ENCODE peak calls at places on chromosomes 4 and X, in nine cellular contexts. L is immature natural killer cell, X is Karpas-422, Y is ureter, U is RKO, Q is psoas muscle, A is EL, N is T-helper 2 cell, T is NCI-H1436. F is an unnamed sample.

GRCh38 chr4:136392576-136392975 is 1139.7 kb downstream of the PCDH18 start:
- DNase-seq in T (no peak), Q (no peak), Y (no peak), U (peak; percentile 16), L (no peak), X (no peak), N (no peak), A (peak; percentile 31), F (peak; percentile 5)

GRCh38 chr4:54333657-54334056 is 104.6 kb downstream of the PDGFRA start:
- DNase-seq in X (no peak), Q (no peak), A (no peak), N (no peak), U (no peak), L (no peak), T (no peak), Y (no peak), F (no peak)

GRCh38 chrX:23904096-23904495 is 3.6 kb downstream of the APOO start:
- DNase-seq in Y (no peak), Q (no peak), A (no peak), L (no peak), U (peak; percentile 11), N (no peak), X (peak; percentile 62), T (no peak), F (no peak)

GRCh38 chrX:74449322-74449936 is 28.1 kb downstream of the SLC16A2 start:
- DNase-seq in U (no peak), N (peak; percentile 12), X (no peak), A (no peak), Q (no peak), L (no peak), T (no peak), Y (no peak), F (no peak)

GRCh38 chr4:34105311-34105710 is 2139.0 kb downstream of the ARAP2 start:
- DNase-seq in T (no peak), N (no peak), Q (no peak), X (no peak), Y (no peak), U (no peak), L (no peak), A (no peak), F (no peak)

GRCh38 chrX:152020895-152021294 is 46.4 kb upstream of the GABRE start:
- DNase-seq in L (no peak), U (peak; percentile 5), A (no peak), Q (no peak), Y (no peak), X (no peak), N (no peak), T (no peak), F (no peak)

GRCh38 chrX:151753313-151754041 is 18.9 kb downstream of the CNGA2 start:
- DNase-seq in L (no peak), Y (peak; percentile 61), T (peak; percentile 39), X (peak; percentile 75), Q (peak; percentile 68), U (peak; percentile 41), A (peak; percentile 48), N (peak; percentile 7), F (peak; percentile 34)

GRCh38 chrX:136711147-136711546 is 63.2 kb downstream of the CD40LG start:
- DNase-seq in L (no peak), U (peak; percentile 22), T (no peak), Y (peak; percentile 52), X (peak; percentile 43), A (peak; percentile 34), Q (peak; percentile 67), N (peak; percentile 16), F (peak; percentile 31)

GRCh38 chr4:24973471-24974251 is 57.1 kb downstream of the LGI2 start:
- DNase-seq in U (no peak), L (no peak), N (no peak), Q (peak; percentile 75), A (peak; percentile 59), X (no peak), Y (peak; percentile 50), T (no peak), F (peak; percentile 4)

GRCh38 chr4:108114503-108114902 is 54.2 kb downstream of the LEF1 start:
- DNase-seq in T (no peak), Y (no peak), X (no peak), A (no peak), Q (no peak), U (no peak), L (no peak), N (no peak), F (no peak)

GRCh38 chr4:98260047-98260578 is 1.1 kb upstream of the RAP1GDS1 start:
- DNase-seq in Q (peak; percentile 69), T (no peak), N (peak; percentile 31), X (peak; percentile 63), U (peak; percentile 51), L (no peak), A (peak; percentile 47), Y (peak; percentile 68), F (no peak)

GRCh38 chr4:60013458-60013857 is 1186.7 kb upstream of the ADGRL3 start:
- DNase-seq in Y (no peak), Q (no peak), A (no peak), N (no peak), L (no peak), U (no peak), T (no peak), X (no peak), F (no peak)

GRCh38 chr4:2732526-2732925 is 23.6 kb downstream of the TNIP2 start:
- DNase-seq in Q (no peak), Y (no peak), X (no peak), A (no peak), U (no peak), N (no peak), T (no peak), L (no peak), F (no peak)

GRCh38 chr4:67288964-67289363 is 256.3 kb downstream of the CENPC start:
- DNase-seq in T (peak; percentile 13), U (peak; percentile 22), N (peak; percentile 22), L (no peak), Y (no peak), Q (no peak), A (peak; percentile 28), X (peak; percentile 86), F (no peak)

GRCh38 chrX:122567911-122568310 is 616.2 kb upstream of the GRIA3 start:
- DNase-seq in T (no peak), N (no peak), X (no peak), L (no peak), U (no peak), Y (no peak), Q (no peak), A (peak; percentile 21), F (no peak)

GRCh38 chr4:98185279-98185678 is 42.0 kb upstream of the STPG2 start:
- DNase-seq in X (no peak), Q (no peak), T (no peak), N (no peak), Y (no peak), A (no peak), L (no peak), U (no peak), F (no peak)

GRCh38 chr4:152729466-152729865 is 49.7 kb upstream of the TMEM154 start:
- DNase-seq in Y (no peak), T (no peak), U (peak; percentile 9), N (no peak), Q (no peak), A (peak; percentile 53), X (no peak), L (no peak), F (no peak)

GRCh38 chrX:17826609-17827496 is 34.2 kb downstream of the RAI2 start:
- DNase-seq in Q (no peak), T (no peak), U (peak; percentile 26), A (peak; percentile 4), X (no peak), L (no peak), N (no peak), Y (no peak), F (no peak)

GRCh38 chr4:3645711-3646221 is 113.5 kb upstream of the LRPAP1 start:
- DNase-seq in U (no peak), N (no peak), Y (no peak), A (no peak), X (no peak), T (no peak), L (no peak), Q (no peak), F (no peak)

GRCh38 chrX:154014429-154015380 is 5.0 kb downstream of the IRAK1 start:
- DNase-seq in X (no peak), A (no peak), L (no peak), Q (peak; percentile 34), N (no peak), T (no peak), U (no peak), Y (no peak), F (no peak)

GRCh38 chrX:153771686-153772607 is 7.9 kb downstream of the PLXNB3 start:
- DNase-seq in U (no peak), T (no peak), A (no peak), L (no peak), X (no peak), Q (peak; percentile 36), Y (no peak), N (no peak), F (no peak)

GRCh38 chrX:71292669-71293379 is 8.7 kb upstream of the ITGB1BP2 start:
- DNase-seq in L (no peak), A (peak; percentile 71), X (no peak), U (no peak), T (no peak), N (no peak), Y (no peak), Q (no peak), F (no peak)

GRCh38 chr4:152500798-152501434 is 35.0 kb downstream of the FBXW7 start:
- DNase-seq in U (peak; percentile 88), Y (peak; percentile 73), N (peak; percentile 86), A (peak; percentile 79), L (peak; percentile 71), X (peak; percentile 96), Q (no peak), T (peak; percentile 71), F (peak; percentile 91)

GRCh38 chrX:129980540-129981206 is 1.8 kb upstream of the BCORL1 start:
- DNase-seq in U (peak; percentile 44), X (no peak), T (no peak), N (peak; percentile 10), Y (peak; percentile 48), Q (peak; percentile 69), A (peak; percentile 52), L (no peak), F (no peak)

GRCh38 chr4:48683784-48684666 is 96.1 kb downstream of the FRYL start:
- DNase-seq in U (no peak), T (no peak), A (no peak), Q (no peak), L (no peak), X (no peak), N (no peak), Y (no peak), F (no peak)

GRCh38 chrX:8404443-8404842 is 60.2 kb upstream of the VCX3B start:
- DNase-seq in L (no peak), A (no peak), Q (no peak), N (no peak), T (no peak), X (no peak), Y (no peak), U (no peak), F (no peak)

GRCh38 chrX:47264507-47265173 is 31.8 kb downstream of the USP11 start:
- DNase-seq in U (peak; percentile 60), A (peak; percentile 28), N (peak; percentile 53), T (no peak), Q (no peak), Y (no peak), X (no peak), L (no peak), F (no peak)

GRCh38 chrX:136065044-136065671 is 79.9 kb downstream of the SLC9A6 start:
- DNase-seq in Q (peak; percentile 65), L (no peak), T (no peak), U (no peak), N (peak; percentile 10), A (peak; percentile 68), X (no peak), Y (no peak), F (no peak)

GRCh38 chrX:151713859-151714258 is 2.0 kb upstream of the FATE1 start:
- DNase-seq in T (no peak), Q (no peak), X (peak; percentile 75), A (peak; percentile 10), N (no peak), U (peak; percentile 16), L (no peak), Y (no peak), F (no peak)

GRCh38 chrX:74450803-74451449 is 29.6 kb downstream of the SLC16A2 start:
- DNase-seq in U (peak; percentile 80), T (no peak), Q (no peak), L (no peak), Y (no peak), X (no peak), A (peak; percentile 91), N (peak; percentile 11), F (peak; percentile 61)

GRCh38 chrX:145694048-145694447 is 123.6 kb upstream of the SLITRK2 start:
- DNase-seq in L (no peak), T (no peak), N (no peak), X (no peak), U (no peak), Q (no peak), Y (no peak), A (no peak), F (no peak)